ENCODE peak calls at places on chromosomes 12 and 14, in five cellular contexts. V is CD4-positive, CD25-positive, alpha-beta regulatory T cell; W is fibroblast of mammary gland; N is esophagus squamous epithelium; T is HAP-1. G is an unnamed sample.

GRCh38 chr12:5988659-5989116 is 43.6 kb upstream of the ANO2 start:
- DNase-seq in W (peak; percentile 71), T (peak; percentile 83), V (peak; percentile 44), N (no peak), G (peak; percentile 51)

GRCh38 chr12:24177889-24178288 is 228.4 kb upstream of the SOX5 start:
- DNase-seq in V (no peak), N (no peak), W (no peak), T (no peak), G (no peak)

GRCh38 chr12:90048918-90049317 is 340.3 kb upstream of the ATP2B1 start:
- DNase-seq in T (no peak), V (no peak), W (no peak), N (no peak), G (no peak)

GRCh38 chr12:105587237-105587636 is 256.7 kb downstream of the C12orf75 start:
- DNase-seq in W (no peak), V (no peak), N (no peak), T (no peak), G (no peak)

GRCh38 chr12:15700595-15700994 is 88.6 kb downstream of the EPS8 start:
- DNase-seq in N (no peak), V (no peak), T (no peak), W (peak; percentile 96), G (peak; percentile 42)

GRCh38 chr12:130053641-130054040 is 108.6 kb upstream of the FZD10 start:
- DNase-seq in N (no peak), T (no peak), W (no peak), V (no peak), G (no peak)

GRCh38 chr12:132723015-132723763 is 12.5 kb downstream of the PGAM5 start:
- DNase-seq in T (no peak), W (peak; percentile 66), N (no peak), V (no peak), G (no peak)

GRCh38 chr12:53048780-53049401 is 974 bp upstream of the TNS2 start:
- DNase-seq in T (peak; percentile 66), W (peak; percentile 78), V (no peak), N (no peak), G (peak; percentile 52)

GRCh38 chr12:58966939-58967338 is 46.6 kb upstream of the LRIG3 start:
- DNase-seq in N (no peak), W (peak; percentile 41), V (no peak), T (no peak), G (no peak)

GRCh38 chr14:24052656-24053547 is 1.1 kb downstream of the CARMIL3 start:
- DNase-seq in V (no peak), N (no peak), W (peak; percentile 7), T (no peak), G (no peak)

GRCh38 chr12:2801044-2801783 is 6.4 kb downstream of the FKBP4 start:
- DNase-seq in T (no peak), W (no peak), V (no peak), N (no peak), G (no peak)

GRCh38 chr14:23121401-23121800 is 2.3 kb upstream of the CEBPE start:
- DNase-seq in W (peak; percentile 62), V (no peak), T (no peak), N (no peak), G (no peak)

GRCh38 chr12:22978962-22979361 is 354.0 kb downstream of the ETNK1 start:
- DNase-seq in V (no peak), W (peak; percentile 98), N (no peak), T (no peak), G (peak; percentile 63)

GRCh38 chr14:87745507-87746118 is 247.4 kb downstream of the GALC start:
- DNase-seq in W (peak; percentile 53), N (no peak), T (peak; percentile 24), V (no peak), G (no peak)

GRCh38 chr12:6605425-6606330 is 1.5 kb downstream of the CHD4 start:
- DNase-seq in T (no peak), V (peak; percentile 37), W (peak; percentile 43), N (no peak), G (peak; percentile 37)

GRCh38 chr12:57467915-57468314 is 8.3 kb downstream of the GLI1 start:
- DNase-seq in W (no peak), N (no peak), T (no peak), V (no peak), G (peak; percentile 96)

GRCh38 chr12:52534482-52534881 is 14.3 kb upstream of the KRT5 start:
- DNase-seq in T (no peak), N (no peak), W (no peak), V (no peak), G (no peak)

GRCh38 chr12:50569321-50569720 is 64.5 kb downstream of the DIP2B start:
- DNase-seq in V (no peak), T (no peak), N (no peak), W (no peak), G (no peak)

GRCh38 chr12:106380954-106381353 is 23.4 kb downstream of the POLR3B start:
- DNase-seq in T (no peak), N (no peak), W (no peak), V (no peak), G (no peak)

GRCh38 chr12:6635856-6636521 is at the start of gene LPAR5:
- DNase-seq in T (no peak), N (no peak), V (no peak), W (peak; percentile 29), G (no peak)

GRCh38 chr12:93727195-93727811 is 50.1 kb downstream of the CRADD start:
- DNase-seq in V (no peak), T (no peak), N (no peak), W (no peak), G (no peak)

GRCh38 chr12:46998811-46999368 is 80.5 kb upstream of the PCED1B start:
- DNase-seq in N (no peak), T (no peak), W (peak; percentile 61), V (no peak), G (peak; percentile 85)

GRCh38 chr14:25231006-25231405 is 181.1 kb upstream of the STXBP6 start:
- DNase-seq in W (no peak), N (no peak), V (no peak), T (no peak), G (no peak)

GRCh38 chr14:77376380-77376770 is 519 bp downstream of the TMED8 start:
- DNase-seq in N (no peak), T (peak; percentile 37), W (no peak), V (peak; percentile 3), G (peak; percentile 42)

GRCh38 chr14:21068521-21069387 is 1.4 kb upstream of the ARHGEF40 start:
- DNase-seq in N (no peak), V (peak; percentile 37), T (peak; percentile 76), W (peak; percentile 63), G (no peak)

GRCh38 chr14:93396456-93396855 is 34.3 kb upstream of the UNC79 start:
- DNase-seq in V (no peak), W (no peak), T (no peak), N (no peak), G (no peak)

GRCh38 chr14:27184371-27184901 is 586.6 kb upstream of the NOVA1 start:
- DNase-seq in N (no peak), V (no peak), W (peak; percentile 33), T (no peak), G (no peak)

GRCh38 chr14:22699801-22700564 is 55.8 kb upstream of the OR6J1 start:
- DNase-seq in V (no peak), T (no peak), W (no peak), N (no peak), G (no peak)

GRCh38 chr12:6372403-6373003 is 2.9 kb downstream of the SCNN1A start:
- DNase-seq in T (peak; percentile 36), N (no peak), W (peak; percentile 88), V (no peak), G (peak; percentile 86)

GRCh38 chr12:4478933-4479332 is 33.3 kb upstream of the FGF6 start:
- DNase-seq in W (no peak), N (no peak), T (no peak), V (no peak), G (no peak)

GRCh38 chr14:96001866-96002510 is 37.2 kb upstream of the C14orf132 start:
- DNase-seq in T (no peak), W (no peak), N (no peak), V (no peak), G (no peak)

GRCh38 chr12:51270067-51270846 is at the start of gene SMAGP:
- DNase-seq in V (peak; percentile 47), N (no peak), T (peak; percentile 75), W (peak; percentile 30), G (peak; percentile 70)

GRCh38 chr12:104546575-104546974 is 89.8 kb downstream of the CHST11 start:
- DNase-seq in V (no peak), N (no peak), W (no peak), T (no peak), G (no peak)

GRCh38 chr14:67883717-67884116 is 64.1 kb downstream of the RAD51B start:
- DNase-seq in T (no peak), W (peak; percentile 41), V (no peak), N (no peak), G (no peak)

DNA sequence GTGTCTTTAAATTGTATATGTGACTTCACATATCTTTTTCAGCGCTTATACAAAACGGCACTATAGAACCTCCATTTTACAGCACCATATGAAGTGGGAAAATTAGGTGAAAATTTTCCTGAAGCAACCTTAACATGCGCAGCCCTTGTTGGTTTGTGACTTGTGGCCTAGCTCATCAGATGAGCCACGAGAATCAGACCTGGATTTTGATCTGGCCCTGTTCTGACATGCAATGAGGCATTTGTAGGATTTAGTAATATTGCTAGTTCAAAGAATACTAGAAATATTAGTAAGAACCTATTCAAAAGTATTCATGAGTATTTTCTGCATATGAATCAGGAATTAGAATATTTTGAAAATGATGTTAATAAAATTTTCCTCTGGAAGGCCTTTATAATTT is 2.9 kb downstream of the CDKN1B start:
- DNase-seq in V (no peak), T (no peak), N (no peak), W (no peak), G (no peak)
- H3K4me3 ChIP-seq in V (peak overlapping the region; percentile 100), T (peak overlapping the region; percentile 92), N (peak overlapping the region; percentile 82), W (peak overlapping the region; percentile 93), G (peak overlapping the region; percentile 80)

GRCh38 chr12:112408621-112409020 is 784 bp downstream of the RPL6 start:
- DNase-seq in V (peak; percentile 17), N (no peak), W (no peak), T (no peak), G (no peak)
- H3K4me3 ChIP-seq in V (peak overlapping the region; percentile 98), N (peak overlapping the region; percentile 62), W (peak overlapping the region; percentile 93), T (peak overlapping the region; percentile 92), G (peak overlapping the region; percentile 64)

GRCh38 chr12:66590276-66590675 is 88.6 kb downstream of the GRIP1 start:
- DNase-seq in V (no peak), T (no peak), W (no peak), N (no peak), G (no peak)

GRCh38 chr12:66594688-66595087 is 84.2 kb downstream of the GRIP1 start:
- DNase-seq in N (no peak), T (no peak), W (peak; percentile 63), V (no peak), G (no peak)

GRCh38 chr12:66587912-66588311 is 91.0 kb downstream of the GRIP1 start:
- DNase-seq in W (peak; percentile 19), N (no peak), T (no peak), V (no peak), G (no peak)

GRCh38 chr12:66584673-66585072 is 94.2 kb downstream of the GRIP1 start:
- DNase-seq in N (no peak), W (peak; percentile 26), V (no peak), T (no peak), G (no peak)

GRCh38 chr12:66589095-66589494 is 89.8 kb downstream of the GRIP1 start:
- DNase-seq in N (no peak), W (no peak), T (no peak), V (no peak), G (no peak)
- H3K4me3 ChIP-seq in N (no peak overlapping the region), W (no peak overlapping the region), T (no peak overlapping the region), V (no peak overlapping the region), G (no peak overlapping the region)

GRCh38 chr12:86256169-86256568 is at the start of gene MGAT4C:
- DNase-seq in W (no peak), N (no peak), V (no peak), T (peak; percentile 36), G (no peak)
- H3K4me3 ChIP-seq in W (no peak within 1 kb of the TSS), N (no peak within 1 kb of the TSS), V (no peak within 1 kb of the TSS), T (no peak within 1 kb of the TSS), G (no peak within 1 kb of the TSS)